ENCODE peak calls at places on chromosomes 16 and 17, in six cellular contexts. J is SK-N-SH, K is HCT116, Z is GM12878, X is A549, Y is GM23338. G is an unnamed sample.

GRCh38 chr17:30433514-30433913 is 43.7 kb upstream of the GOSR1 start:
- DNase-seq in J (no peak), K (peak; percentile 37), Z (no peak), X (peak; percentile 68), Y (no peak), G (no peak)

GRCh38 chr16:84086357-84086756 is 30.4 kb downstream of the MBTPS1 start:
- DNase-seq in J (peak; percentile 27), K (no peak), Z (no peak), X (no peak), Y (no peak), G (no peak)

GRCh38 chr16:30528799-30529457 is 2.6 kb upstream of the ZNF768 start:
- DNase-seq in J (no peak), K (no peak), Z (no peak), X (no peak), Y (no peak), G (no peak)

GRCh38 chr17:81044764-81045589 is 10.0 kb downstream of the BAIAP2 start:
- DNase-seq in J (peak; percentile 88), K (no peak), Z (no peak), X (peak; percentile 45), Y (no peak), G (no peak)

GRCh38 chr16:14486520-14487303 is 143.3 kb downstream of the PARN start:
- DNase-seq in J (peak; percentile 68), K (peak; percentile 57), Z (no peak), X (peak; percentile 93), Y (peak; percentile 46), G (peak; percentile 43)

GRCh38 chr17:66948061-66948750 is 16.3 kb upstream of the CACNG4 start:
- DNase-seq in J (peak; percentile 39), K (no peak), Z (no peak), X (no peak), Y (no peak), G (no peak)

GRCh38 chr17:50514936-50515702 is 6.9 kb downstream of the MYCBPAP start:
- DNase-seq in J (no peak), K (no peak), Z (no peak), X (no peak), Y (peak; percentile 47), G (peak; percentile 57)

GRCh38 chr17:56393156-56393555 is 200.3 kb upstream of the NOG start:
- DNase-seq in J (no peak), K (no peak), Z (no peak), X (no peak), Y (no peak), G (no peak)

GRCh38 chr17:81735181-81736102 is 23.4 kb downstream of the SLC25A10 start:
- DNase-seq in J (no peak), K (no peak), Z (peak; percentile 26), X (no peak), Y (no peak), G (peak; percentile 100)

GRCh38 chr17:77959926-77960521 is 1.5 kb downstream of the TNRC6C start:
- DNase-seq in J (peak; percentile 55), K (no peak), Z (no peak), X (no peak), Y (peak; percentile 60), G (no peak)

GRCh38 chr17:56310780-56311179 is 157.5 kb downstream of the ANKFN1 start:
- DNase-seq in J (no peak), K (no peak), Z (no peak), X (no peak), Y (no peak), G (peak; percentile 65)

GRCh38 chr17:73458191-73458590 is 146.4 kb upstream of the CDC42EP4 start:
- DNase-seq in J (no peak), K (no peak), Z (no peak), X (no peak), Y (no peak), G (no peak)

GRCh38 chr16:48613061-48613957 is 3.3 kb upstream of the N4BP1 start:
- DNase-seq in J (no peak), K (no peak), Z (no peak), X (peak; percentile 58), Y (peak; percentile 45), G (no peak)

GRCh38 chr17:6437466-6437865 is 2.5 kb upstream of the AIPL1 start:
- DNase-seq in J (no peak), K (no peak), Z (no peak), X (no peak), Y (peak; percentile 47), G (no peak)

GRCh38 chr17:49035470-49036269 is 38.5 kb downstream of the IGF2BP1 start:
- DNase-seq in J (peak; percentile 84), K (peak; percentile 82), Z (no peak), X (peak; percentile 67), Y (peak; percentile 92), G (peak; percentile 35)

GRCh38 chr17:31693433-31694210 is 165.4 kb downstream of the COPRS start:
- DNase-seq in J (no peak), K (no peak), Z (no peak), X (no peak), Y (no peak), G (no peak)

GRCh38 chr17:5874486-5874885 is 195.7 kb upstream of the WSCD1 start:
- DNase-seq in J (no peak), K (no peak), Z (no peak), X (no peak), Y (no peak), G (no peak)

GRCh38 chr16:87809150-87809902 is 43.5 kb upstream of the KLHDC4 start:
- DNase-seq in J (no peak), K (no peak), Z (peak; percentile 85), X (no peak), Y (no peak), G (no peak)

GRCh38 chr16:88747588-88748301 is 37.3 kb downstream of the PIEZO1 start:
- DNase-seq in J (no peak), K (peak; percentile 67), Z (no peak), X (peak; percentile 88), Y (peak; percentile 83), G (peak; percentile 78)

GRCh38 chr16:86176462-86176861 is 277.5 kb downstream of the IRF8 start:
- DNase-seq in J (no peak), K (no peak), Z (no peak), X (no peak), Y (no peak), G (no peak)

GRCh38 chr17:48755346-48755745 is 26.8 kb upstream of the HOXB13 start:
- DNase-seq in J (no peak), K (no peak), Z (no peak), X (no peak), Y (no peak), G (peak; percentile 5)

GRCh38 chr17:284676-285355 is 67.8 kb downstream of the RPH3AL start:
- DNase-seq in J (no peak), K (no peak), Z (no peak), X (no peak), Y (no peak), G (no peak)

GRCh38 chr17:73588291-73589095 is 55.8 kb downstream of the SDK2 start:
- DNase-seq in J (peak; percentile 64), K (no peak), Z (no peak), X (no peak), Y (no peak), G (no peak)

GRCh38 chr17:27552467-27552779 is 78.6 kb upstream of the LGALS9 start:
- DNase-seq in J (no peak), K (peak; percentile 56), Z (no peak), X (peak; percentile 91), Y (no peak), G (no peak)

GRCh38 chr17:51250314-51250840 is 9.5 kb downstream of the MBTD1 start:
- DNase-seq in J (no peak), K (no peak), Z (no peak), X (no peak), Y (no peak), G (no peak)

GRCh38 chr17:60421273-60422161 is 772 bp upstream of the CHCT1 start:
- DNase-seq in J (peak; percentile 97), K (no peak), Z (no peak), X (peak; percentile 81), Y (peak; percentile 87), G (peak; percentile 84)
- H3K27ac ChIP-seq in J (no peak overlapping the region), K (no peak overlapping the region), Z (no peak overlapping the region), X (peak overlapping the region; percentile 87), Y (no peak overlapping the region), G (peak overlapping the region; percentile 84)

GRCh38 chr16:50668368-50669008 is 12.6 kb downstream of the SNX20 start:
- DNase-seq in J (no peak), K (no peak), Z (no peak), X (no peak), Y (no peak), G (no peak)

GRCh38 chr16:50669741-50670140 is 11.4 kb downstream of the SNX20 start:
- DNase-seq in J (no peak), K (no peak), Z (no peak), X (no peak), Y (no peak), G (no peak)

GRCh38 chr16:50666658-50667496 is 14.2 kb downstream of the SNX20 start:
- DNase-seq in J (no peak), K (no peak), Z (peak; percentile 58), X (no peak), Y (peak; percentile 55), G (no peak)

GRCh38 chr16:50665128-50665878 is 15.8 kb downstream of the SNX20 start:
- DNase-seq in J (peak; percentile 84), K (peak; percentile 41), Z (no peak), X (peak; percentile 56), Y (peak; percentile 92), G (peak; percentile 37)

DNA sequence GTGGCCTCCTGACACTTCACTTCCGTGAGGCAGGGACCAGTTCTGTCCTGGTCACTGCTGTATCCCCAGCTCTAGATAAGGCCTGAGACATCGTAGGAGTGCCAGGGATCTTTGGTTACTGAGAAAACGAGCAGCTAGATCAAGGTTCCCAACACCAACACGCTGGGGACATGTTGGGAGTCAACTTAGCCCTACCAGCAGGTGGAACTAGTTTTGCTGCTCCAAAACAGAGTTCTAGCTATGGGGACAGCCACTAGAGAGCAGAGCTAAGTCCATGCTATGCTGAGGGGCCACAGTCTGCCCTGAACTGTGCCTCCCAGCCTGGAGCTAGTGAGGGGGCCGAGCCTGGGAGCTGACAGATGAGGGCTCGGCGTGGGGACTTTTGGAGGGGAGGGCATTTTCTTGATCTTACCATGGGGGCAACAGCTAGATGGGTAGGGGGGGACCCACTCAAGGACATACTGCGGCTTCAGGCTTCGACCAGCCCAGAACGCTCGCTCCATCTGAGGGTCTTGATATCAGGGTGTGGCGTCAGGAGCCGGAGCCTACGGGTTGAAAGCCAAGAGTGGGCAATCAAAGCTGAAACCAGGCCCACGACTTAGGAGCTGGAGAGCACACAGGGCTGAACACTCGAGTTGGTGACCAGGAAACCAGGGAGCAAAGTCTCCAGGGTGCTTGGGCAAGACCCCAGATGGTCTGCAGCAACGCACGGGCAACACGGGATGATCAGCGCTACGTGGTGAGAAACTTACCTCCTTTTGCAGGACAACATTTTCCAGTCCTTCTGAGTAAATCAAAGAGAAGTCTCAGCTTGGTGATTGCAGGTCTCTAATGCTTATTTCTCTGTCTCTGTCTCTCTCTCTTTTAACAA is 13.4 kb downstream of the SNX20 start:
- DNase-seq in J (no peak), K (no peak), Z (no peak), X (no peak), Y (no peak), G (no peak)
- TF ChIP-seq CTCF in J (no peak), K (peak; percentile 52), Z (peak; percentile 49), X (no peak), Y (no peak), G (no peak)

GRCh38 chr16:22300427-22301071 is 3.3 kb downstream of the POLR3E start:
- DNase-seq in J (peak; percentile 76), K (no peak), Z (no peak), X (peak; percentile 71), Y (peak; percentile 67), G (peak; percentile 58)
- TF ChIP-seq REST in J (no peak), K (no peak), Z (no peak), X (no peak), Y (no peak), G (no peak)

GRCh38 chr17:59190806-59191205 is 19.0 kb upstream of the SMG8 start:
- DNase-seq in J (no peak), K (no peak), Z (no peak), X (no peak), Y (no peak), G (no peak)

GRCh38 chr17:59199398-59199797 is 10.4 kb upstream of the SMG8 start:
- DNase-seq in J (no peak), K (no peak), Z (no peak), X (no peak), Y (no peak), G (no peak)

GRCh38 chr17:59193463-59193862 is 16.4 kb upstream of the SMG8 start:
- DNase-seq in J (no peak), K (no peak), Z (no peak), X (no peak), Y (no peak), G (no peak)
- H3K27ac ChIP-seq in J (no peak overlapping the region), K (no peak overlapping the region), Z (no peak overlapping the region), X (no peak overlapping the region), Y (no peak overlapping the region), G (no peak overlapping the region)